ENCODE peak calls at places on chromosomes 5 and 9, in nine cellular contexts. Z, M, C, E, Q, F, V, Y and I are unnamed samples.

GRCh38 chr5:163172540-163173337 is 264.7 kb upstream of the CCNG1 start:
- DNase-seq in Z (no peak), M (no peak), C (no peak), E (no peak), Q (no peak), F (no peak), V (no peak), Y (no peak), I (no peak)

GRCh38 chr5:386432-387341 is 56.3 kb upstream of the EXOC3 start:
- DNase-seq in Z (no peak), M (no peak), C (no peak), E (no peak), Q (peak; percentile 26), F (peak; percentile 43), V (no peak), Y (no peak), I (no peak)

GRCh38 chr9:120377268-120378150 is 202.5 kb downstream of the CDK5RAP2 start:
- DNase-seq in Z (no peak), M (peak; percentile 52), C (no peak), E (no peak), Q (peak; percentile 46), F (no peak), V (no peak), Y (no peak), I (no peak)

GRCh38 chr9:126514037-126514821 is 99.5 kb upstream of the LMX1B start:
- DNase-seq in Z (no peak), M (peak; percentile 31), C (peak; percentile 77), E (peak; percentile 27), Q (peak; percentile 34), F (peak; percentile 95), V (no peak), Y (peak; percentile 90), I (peak; percentile 24)

GRCh38 chr9:90838098-90838497 is 36.5 kb downstream of the SYK start:
- DNase-seq in Z (no peak), M (no peak), C (no peak), E (no peak), Q (no peak), F (peak; percentile 27), V (no peak), Y (no peak), I (no peak)

GRCh38 chr5:60856059-60856458 is 12.0 kb upstream of the ELOVL7 start:
- DNase-seq in Z (no peak), M (no peak), C (no peak), E (peak; percentile 41), Q (peak; percentile 74), F (no peak), V (peak; percentile 47), Y (no peak), I (peak; percentile 68)

GRCh38 chr5:82105457-82105856 is 133.6 kb downstream of the ATG10 start:
- DNase-seq in Z (no peak), M (peak; percentile 16), C (no peak), E (no peak), Q (peak; percentile 29), F (no peak), V (no peak), Y (peak; percentile 6), I (no peak)

GRCh38 chr5:14168793-14169262 is 25.7 kb downstream of the TRIO start:
- DNase-seq in Z (no peak), M (no peak), C (no peak), E (no peak), Q (no peak), F (no peak), V (no peak), Y (no peak), I (no peak)

GRCh38 chr5:38382898-38383297 is 124.5 kb downstream of the EGFLAM start:
- DNase-seq in Z (peak; percentile 44), M (peak; percentile 50), C (no peak), E (peak; percentile 60), Q (peak; percentile 81), F (peak; percentile 93), V (no peak), Y (peak; percentile 81), I (peak; percentile 64)

GRCh38 chr5:117058740-117059139 is 484.1 kb upstream of the SEMA6A start:
- DNase-seq in Z (no peak), M (no peak), C (no peak), E (no peak), Q (no peak), F (no peak), V (no peak), Y (no peak), I (no peak)

GRCh38 chr5:117054141-117054540 is 479.5 kb upstream of the SEMA6A start:
- DNase-seq in Z (no peak), M (no peak), C (no peak), E (no peak), Q (no peak), F (no peak), V (no peak), Y (no peak), I (no peak)

GRCh38 chr5:117060099-117060498 is 485.5 kb upstream of the SEMA6A start:
- DNase-seq in Z (no peak), M (no peak), C (no peak), E (no peak), Q (no peak), F (no peak), V (no peak), Y (no peak), I (no peak)

GRCh38 chr5:117054808-117055398 is 480.3 kb upstream of the SEMA6A start:
- DNase-seq in Z (no peak), M (no peak), C (no peak), E (no peak), Q (no peak), F (no peak), V (no peak), Y (no peak), I (no peak)
- TF ChIP-seq CTCF in Z (no peak), M (no peak), C (no peak), E (no peak), Q (no peak), F (no peak), V (no peak), Y (no peak), I (no peak)

GRCh38 chr5:108371263-108371662 is 10.6 kb downstream of the FBXL17 start:
- DNase-seq in Z (no peak), M (no peak), C (no peak), E (no peak), Q (no peak), F (no peak), V (no peak), Y (no peak), I (no peak)

GRCh38 chr5:108372369-108372768 is 9.5 kb downstream of the FBXL17 start:
- DNase-seq in Z (no peak), M (no peak), C (no peak), E (no peak), Q (no peak), F (no peak), V (no peak), Y (no peak), I (no peak)

GRCh38 chr5:108366500-108366899 is 15.4 kb downstream of the FBXL17 start:
- DNase-seq in Z (no peak), M (no peak), C (no peak), E (no peak), Q (no peak), F (no peak), V (no peak), Y (no peak), I (no peak)

GRCh38 chr5:108369167-108369566 is 12.7 kb downstream of the FBXL17 start:
- DNase-seq in Z (no peak), M (no peak), C (no peak), E (no peak), Q (no peak), F (no peak), V (no peak), Y (no peak), I (no peak)

GRCh38 chr5:108367679-108368334 is 14.1 kb downstream of the FBXL17 start:
- DNase-seq in Z (no peak), M (peak; percentile 9), C (no peak), E (no peak), Q (no peak), F (no peak), V (no peak), Y (peak; percentile 11), I (no peak)
- H3K4me3 ChIP-seq in Z (peak overlapping the region; percentile 29), M (no peak overlapping the region), C (peak overlapping the region; percentile 31), E (no peak overlapping the region), Q (no peak overlapping the region), F (no peak overlapping the region), V (no peak overlapping the region), Y (no peak overlapping the region), I (no peak overlapping the region)

GRCh38 chr5:167261309-167262100 is 1029.9 kb upstream of the WWC1 start:
- DNase-seq in Z (no peak), M (no peak), C (no peak), E (no peak), Q (no peak), F (peak; percentile 50), V (no peak), Y (peak; percentile 21), I (no peak)
- TF ChIP-seq CTCF in Z (peak; percentile 49), M (peak; percentile 22), C (no peak), E (peak; percentile 32), Q (no peak), F (peak; percentile 82), V (peak; percentile 29), Y (peak; percentile 59), I (peak; percentile 49)

GRCh38 chr9:113521693-113522260 is 58.2 kb downstream of the RGS3 start:
- DNase-seq in Z (no peak), M (no peak), C (no peak), E (no peak), Q (no peak), F (no peak), V (no peak), Y (no peak), I (no peak)
- H3K4me3 ChIP-seq in Z (no peak overlapping the region), M (no peak overlapping the region), C (no peak overlapping the region), E (no peak overlapping the region), Q (no peak overlapping the region), F (no peak overlapping the region), V (no peak overlapping the region), Y (no peak overlapping the region), I (no peak overlapping the region)

DNA sequence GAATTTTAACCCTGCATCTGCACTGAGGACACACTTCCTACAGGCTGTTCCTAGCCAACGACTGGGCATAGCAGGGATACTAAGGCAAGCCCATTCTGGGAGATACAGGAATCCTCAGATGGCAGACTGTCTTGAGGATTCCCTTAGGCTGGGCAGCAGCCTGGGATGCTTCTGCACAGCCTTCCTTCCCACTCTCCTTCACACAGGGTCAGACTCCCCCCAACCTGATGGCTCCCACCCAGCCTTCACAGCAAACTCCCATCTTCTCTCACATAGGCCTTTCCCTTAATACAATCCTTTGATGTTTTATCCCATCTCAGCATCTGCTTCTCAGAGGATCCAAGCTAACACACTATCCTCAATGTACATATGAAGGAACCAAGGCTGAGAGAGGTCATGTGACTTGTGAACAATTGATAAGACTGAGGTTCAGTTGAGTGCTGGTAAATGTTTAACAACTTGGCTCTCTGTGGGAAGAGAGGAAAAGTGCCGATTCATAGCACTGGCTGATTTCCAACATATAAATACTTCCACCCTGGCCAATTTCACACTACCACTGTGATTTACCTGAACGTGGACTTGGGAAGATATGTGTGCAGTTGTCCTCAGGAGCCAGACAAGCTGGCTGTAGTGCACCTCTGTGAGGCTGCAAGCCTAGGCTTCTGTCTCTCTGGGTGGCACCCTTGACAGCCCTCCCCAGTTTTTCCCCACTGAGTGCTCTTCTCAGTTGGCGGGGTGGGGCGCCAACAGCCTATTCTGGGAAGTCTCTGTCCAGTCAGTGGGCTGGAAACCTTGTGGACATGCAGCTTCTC is 120.2 kb upstream of the TRIM32 start:
- DNase-seq in Z (no peak), M (peak; percentile 72), C (no peak), E (no peak), Q (peak; percentile 42), F (no peak), V (no peak), Y (no peak), I (peak; percentile 44)
- TF ChIP-seq CTCF in Z (no peak), M (no peak), C (no peak), E (no peak), Q (no peak), F (no peak), V (no peak), Y (no peak), I (no peak)

GRCh38 chr5:132778129-132778528 is 1.1 kb upstream of the SEPTIN8 start:
- DNase-seq in Z (no peak), M (no peak), C (no peak), E (no peak), Q (no peak), F (no peak), V (no peak), Y (no peak), I (no peak)
- H3K4me3 ChIP-seq in Z (no peak overlapping the region), M (peak overlapping the region; percentile 70), C (peak overlapping the region; percentile 94), E (peak overlapping the region; percentile 79), Q (no peak overlapping the region), F (no peak overlapping the region), V (peak overlapping the region; percentile 74), Y (peak overlapping the region; percentile 83), I (peak overlapping the region; percentile 81)